ENCODE peak calls at places on chromosomes 13 and 19, in five cellular contexts. J is breast epithelium, Z is transverse colon, P is pancreas, V is IMR-90. R is an unnamed sample.

GRCh38 chr13:113918580-113918979 is 54.7 kb upstream of the GAS6 start:
- DNase-seq in P (no peak), V (no peak), J (peak), Z (no peak), R (peak)

GRCh38 chr19:10808937-10809655 is 26.9 kb downstream of the TMED1 start:
- DNase-seq in Z (no peak), V (peak), J (no peak), P (no peak), R (no peak)

GRCh38 chr13:48004201-48004600 is 3.1 kb upstream of the SUCLA2 start:
- DNase-seq in Z (no peak), V (no peak), P (no peak), J (no peak), R (no peak)

GRCh38 chr19:38869160-38869835 is 8.8 kb downstream of the RINL start:
- DNase-seq in P (peak), Z (peak), J (no peak), V (no peak), R (no peak)

GRCh38 chr13:42039457-42039945 is 8.9 kb upstream of the DGKH start:
- DNase-seq in Z (no peak), V (no peak), J (peak), P (no peak), R (no peak)

GRCh38 chr13:34017231-34017630 is 199.3 kb downstream of the RFC3 start:
- DNase-seq in J (no peak), Z (no peak), V (no peak), P (no peak), R (no peak)

GRCh38 chr19:32397736-32398135 is 7.8 kb upstream of the DPY19L3 start:
- DNase-seq in J (no peak), P (no peak), Z (no peak), V (peak), R (no peak)

GRCh38 chr13:24148414-24149305 is 11.9 kb upstream of the SPATA13 start:
- DNase-seq in V (peak), P (no peak), J (peak), Z (peak), R (no peak)

GRCh38 chr13:23467048-23467931 is 33.8 kb upstream of the SACS start:
- DNase-seq in Z (no peak), J (no peak), V (peak), P (no peak), R (no peak)

GRCh38 chr19:28843771-28844492 is 369.0 kb downstream of the UQCRFS1 start:
- DNase-seq in V (no peak), Z (no peak), P (no peak), J (no peak), R (no peak)

GRCh38 chr19:16373539-16373938 is 48.9 kb downstream of the KLF2 start:
- DNase-seq in P (no peak), J (no peak), V (peak), Z (no peak), R (no peak)

GRCh38 chr13:94073006-94073744 is 406.3 kb downstream of the DCT start:
- DNase-seq in P (no peak), Z (no peak), J (no peak), V (peak), R (no peak)

GRCh38 chr19:1274852-1275259 is 474 bp upstream of the FAM174C start:
- DNase-seq in V (no peak), Z (no peak), J (no peak), P (no peak), R (no peak)

GRCh38 chr13:97548138-97548537 is 114.2 kb downstream of the RAP2A start:
- DNase-seq in P (no peak), J (no peak), Z (no peak), V (no peak), R (no peak)

GRCh38 chr19:14413765-14414171 is 5.4 kb downstream of the DDX39A start:
- DNase-seq in J (no peak), P (no peak), V (peak), Z (no peak), R (no peak)

GRCh38 chr13:111259058-111259457 is 61.4 kb upstream of the TEX29 start:
- DNase-seq in J (no peak), Z (no peak), P (no peak), V (no peak), R (no peak)

GRCh38 chr19:18287836-18288772 is 6.7 kb upstream of the JUND start:
- DNase-seq in J (no peak), P (peak), V (no peak), Z (no peak), R (no peak)

GRCh38 chr13:24290280-24290932 is 19.0 kb upstream of the C1QTNF9 start:
- DNase-seq in J (no peak), P (no peak), Z (no peak), V (no peak), R (no peak)

GRCh38 chr19:17184381-17184841 is 30.7 kb upstream of the USE1 start:
- DNase-seq in J (no peak), P (no peak), V (peak), Z (peak), R (no peak)

GRCh38 chr13:87274209-87274819 is 396.9 kb upstream of the SLITRK5 start:
- DNase-seq in J (no peak), P (no peak), Z (peak), V (peak), R (no peak)

DNA sequence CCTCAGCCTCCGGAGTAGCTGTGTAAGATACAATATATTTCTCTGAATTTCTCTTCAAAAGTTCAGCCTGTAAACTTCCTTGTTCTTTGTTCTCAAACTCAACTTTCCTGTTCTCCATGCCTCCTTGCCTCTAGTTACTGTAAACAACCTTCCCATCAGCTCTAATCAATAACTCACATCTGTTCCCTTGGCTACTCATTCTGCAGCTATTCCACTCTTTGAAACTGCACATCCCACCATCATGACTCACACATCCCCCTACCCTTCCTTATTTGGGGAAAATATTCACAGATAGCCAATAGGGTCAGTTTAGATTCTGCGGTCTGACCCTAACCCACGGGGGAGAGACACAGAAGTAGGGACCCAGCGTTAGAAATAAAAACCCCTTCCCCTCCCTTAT is 2.0 kb downstream of the ZNF562 start:
- DNase-seq in P (no peak), V (no peak), Z (no peak), J (no peak), R (no peak)
- H3K27ac ChIP-seq in P (no peak), V (no peak), Z (no peak), J (peak), R (no peak)

DNA sequence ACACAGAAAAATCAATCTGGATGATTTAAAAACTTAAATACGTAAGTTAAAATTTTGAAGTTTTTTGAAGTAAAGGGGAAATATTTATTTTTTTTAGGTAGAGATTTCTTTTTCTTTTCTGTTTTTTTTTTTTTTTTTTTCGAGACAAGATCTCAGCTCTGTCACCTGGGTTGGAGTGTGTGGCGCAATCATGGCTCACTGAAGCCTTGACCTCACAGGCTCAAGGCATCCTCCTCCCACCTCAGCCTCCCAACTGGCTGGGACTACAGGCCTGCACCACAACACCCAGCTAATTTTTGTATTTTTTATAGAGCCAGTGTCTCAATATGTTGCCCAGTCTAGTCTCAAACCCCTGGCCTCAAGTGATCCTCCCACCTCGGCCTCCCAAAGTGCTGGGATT is 120.4 kb upstream of the CLDN10 start:
- DNase-seq in V (no peak), J (no peak), Z (no peak), P (no peak), R (no peak)
- TF ChIP-seq CTCF in V (no peak), J (no peak), Z (no peak), P (no peak), R (no peak)

GRCh38 chr13:55820817-55821216 is 1319.9 kb upstream of the PRR20A start:
- DNase-seq in V (no peak), P (no peak), Z (no peak), J (no peak), R (no peak)
- H3K4me3 ChIP-seq in V (no peak), P (no peak), Z (no peak), J (no peak), R (no peak)

DNA sequence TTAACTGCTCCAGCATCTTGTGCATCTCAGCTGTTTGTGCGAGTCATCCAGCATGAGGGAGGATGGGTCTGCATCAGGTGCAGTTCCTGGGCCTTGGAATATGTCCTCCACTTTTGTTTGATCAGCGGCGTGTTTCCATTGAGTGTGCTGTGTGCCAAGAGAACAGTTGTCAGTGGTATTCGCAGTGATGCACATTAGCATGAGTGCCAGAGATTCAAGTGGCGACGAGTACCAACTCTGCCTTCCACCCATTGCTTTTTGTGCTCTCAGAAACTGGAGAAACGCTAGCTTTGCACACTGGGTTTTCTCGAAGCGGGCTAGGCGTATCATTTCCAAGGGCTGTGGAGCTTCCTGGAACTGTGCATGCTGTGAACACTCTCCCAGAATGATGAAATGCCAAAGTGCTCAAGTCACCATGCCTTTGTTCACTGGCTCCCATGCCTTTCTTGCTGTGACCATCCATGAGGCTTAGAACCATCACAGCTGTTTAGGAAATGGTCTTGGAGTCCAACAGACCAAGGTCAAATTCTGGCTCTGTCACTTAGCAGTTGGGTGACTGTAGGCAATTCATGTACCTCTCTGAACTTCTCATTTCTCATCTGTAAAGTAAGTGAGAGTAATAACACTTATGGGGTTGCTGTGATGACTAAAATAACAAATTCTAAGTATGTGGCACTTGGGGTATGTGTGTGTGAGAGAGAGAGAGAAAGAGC is 18.4 kb downstream of the LRCH1 start:
- DNase-seq in P (no peak), V (peak), Z (no peak), J (no peak), R (no peak)
- H3K27ac ChIP-seq in P (no peak), V (no peak), Z (no peak), J (no peak), R (no peak)

DNA sequence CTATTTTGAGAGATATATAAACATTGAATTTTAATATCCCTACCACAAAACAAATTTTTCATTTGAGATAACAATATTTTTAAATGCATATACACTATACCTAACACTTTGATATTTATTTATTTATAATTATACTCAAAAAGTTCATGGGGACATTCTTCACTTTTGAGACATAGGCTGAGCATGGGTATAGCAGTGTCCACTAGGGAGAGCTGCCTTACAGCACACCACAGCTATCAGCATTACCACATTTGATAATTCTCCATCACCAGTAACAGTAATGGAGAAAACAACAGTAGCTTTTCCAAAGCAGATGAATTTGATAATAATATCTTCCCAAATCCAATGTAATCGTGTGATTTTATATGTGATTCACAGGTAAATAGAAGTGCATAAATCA is 626.1 kb downstream of the DACH1 start:
- DNase-seq in Z (no peak), J (no peak), V (no peak), P (no peak), R (no peak)
- TF ChIP-seq CTCF in Z (peak), J (no peak), V (peak), P (no peak), R (peak)

GRCh38 chr13:100581030-100581429 is 7.6 kb downstream of the GGACT start:
- DNase-seq in V (no peak), P (no peak), Z (no peak), J (no peak), R (no peak)
- H3K4me3 ChIP-seq in V (no peak), P (no peak), Z (no peak), J (no peak), R (no peak)

GRCh38 chr13:27288397-27288796 is 17.8 kb downstream of the RASL11A start:
- DNase-seq in J (no peak), V (no peak), Z (no peak), P (no peak), R (no peak)
- H3K27ac ChIP-seq in J (no peak), V (no peak), Z (no peak), P (no peak), R (peak)

GRCh38 chr13:92716749-92717148 is 509.9 kb upstream of the GPC6 start:
- DNase-seq in Z (no peak), J (no peak), V (peak), P (no peak), R (no peak)
- TF ChIP-seq CTCF in Z (no peak), J (no peak), V (peak), P (no peak), R (no peak)

GRCh38 chr19:40775632-40776022 is 306 bp downstream of the MIA start:
- DNase-seq in J (no peak), Z (no peak), P (no peak), V (no peak), R (no peak)
- H3K4me3 ChIP-seq in J (peak), Z (no peak), P (no peak), V (no peak), R (no peak)

R was measured in dorsolateral prefrontal cortex.